ENCODE peak calls at places on chromosomes 1 and 21, in eight cellular contexts. C is MM.1S, W is mammary epithelial cell, H is uterus, J is aorta, L is testis, D is breast epithelium, K is brain microvascular endothelial cell. T is an unnamed sample.

GRCh38 chr21:45560106-45561021 is 18.1 kb upstream of the SLC19A1 start:
- DNase-seq in W (no peak), L (no peak), C (no peak), J (peak; percentile 57), K (no peak), H (no peak), D (peak; percentile 20), T (no peak)

GRCh38 chr1:219961684-219962083 is 33.3 kb upstream of the SLC30A10 start:
- DNase-seq in J (no peak), C (no peak), K (no peak), D (no peak), W (no peak), H (no peak), L (no peak), T (no peak)

GRCh38 chr1:243850013-243850367 is at the start of gene AKT3:
- DNase-seq in H (no peak), D (no peak), K (no peak), W (no peak), L (no peak), J (peak; percentile 93), C (no peak), T (no peak)

GRCh38 chr1:61670016-61670415 is 54.9 kb downstream of the TM2D1 start:
- DNase-seq in W (no peak), J (no peak), C (no peak), L (no peak), D (no peak), H (no peak), K (no peak), T (no peak)

GRCh38 chr1:177209357-177209756 is 38.6 kb downstream of the BRINP2 start:
- DNase-seq in W (peak; percentile 99), H (peak; percentile 36), D (peak; percentile 53), J (peak; percentile 81), K (peak; percentile 97), L (peak; percentile 73), C (no peak), T (no peak)

GRCh38 chr1:108862698-108863477 is 6.0 kb upstream of the AKNAD1 start:
- DNase-seq in D (no peak), H (no peak), C (no peak), J (no peak), W (no peak), K (no peak), L (no peak), T (no peak)

GRCh38 chr1:219041819-219042218 is 131.9 kb upstream of the LYPLAL1 start:
- DNase-seq in H (no peak), C (no peak), J (no peak), D (no peak), W (peak; percentile 9), L (peak; percentile 63), K (peak; percentile 92), T (no peak)

GRCh38 chr1:208267896-208268295 is 23.7 kb upstream of the PLXNA2 start:
- DNase-seq in K (no peak), D (no peak), C (no peak), J (no peak), W (no peak), H (no peak), L (no peak), T (no peak)

GRCh38 chr1:221316491-221317056 is 425.3 kb downstream of the DUSP10 start:
- DNase-seq in C (no peak), K (no peak), H (no peak), D (no peak), L (no peak), J (no peak), W (no peak), T (no peak)

GRCh38 chr21:45377866-45378257 is 27.1 kb upstream of the COL18A1 start:
- DNase-seq in C (no peak), J (peak; percentile 14), L (no peak), D (peak; percentile 17), K (no peak), H (peak; percentile 2), W (no peak), T (no peak)

GRCh38 chr1:32774464-32774808 is 42.7 kb downstream of the YARS1 start:
- DNase-seq in W (no peak), J (no peak), H (no peak), L (no peak), D (no peak), C (no peak), K (no peak), T (no peak)

GRCh38 chr1:23019094-23019850 is at the start of gene KDM1A:
- DNase-seq in D (peak; percentile 97), H (peak; percentile 97), C (peak; percentile 99), L (peak; percentile 99), J (peak; percentile 99), K (peak; percentile 98), W (peak; percentile 97), T (peak; percentile 92)

GRCh38 chr1:172638885-172639831 is 19.7 kb upstream of the FASLG start:
- DNase-seq in W (peak; percentile 97), L (no peak), C (no peak), D (no peak), J (no peak), H (no peak), K (peak; percentile 94), T (peak; percentile 59)

GRCh38 chr1:209051598-209051997 is 531.9 kb upstream of the CAMK1G start:
- DNase-seq in L (no peak), C (no peak), H (no peak), W (peak; percentile 68), D (no peak), J (no peak), K (no peak), T (no peak)

GRCh38 chr1:53526451-53527101 is 67.4 kb downstream of the DMRTB1 start:
- DNase-seq in J (peak; percentile 90), C (no peak), D (peak; percentile 63), K (peak; percentile 77), L (peak; percentile 72), H (peak; percentile 39), W (no peak), T (no peak)

GRCh38 chr1:3174487-3175247 is 105.7 kb downstream of the PRDM16 start:
- DNase-seq in K (no peak), C (no peak), D (peak; percentile 81), W (no peak), H (peak; percentile 56), L (peak; percentile 67), J (peak; percentile 92), T (no peak)

GRCh38 chr1:67921725-67922489 is 88.6 kb upstream of the GNG12 start:
- DNase-seq in C (no peak), D (no peak), L (no peak), H (no peak), W (peak; percentile 95), J (no peak), K (no peak), T (no peak)

DNA sequence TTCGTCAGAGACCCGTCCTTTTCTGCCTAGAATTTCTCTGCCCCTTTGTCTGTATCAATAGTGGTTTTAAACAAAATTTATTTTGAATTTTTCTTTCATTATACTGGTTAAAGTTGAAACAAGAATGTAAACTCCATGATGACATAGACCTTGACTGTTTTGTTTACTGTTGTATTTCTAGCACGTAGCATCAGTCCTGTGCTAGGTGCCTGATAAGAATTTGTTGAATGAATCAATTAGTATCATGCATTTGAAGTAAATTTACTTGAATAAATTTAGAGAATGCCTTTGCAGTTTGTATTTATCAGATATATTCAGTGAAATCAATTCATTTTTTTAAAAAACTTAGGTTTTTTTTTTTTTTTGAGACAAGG is 69.9 kb downstream of the EPB41 start:
- DNase-seq in J (no peak), C (no peak), D (no peak), H (no peak), L (no peak), K (no peak), W (no peak), T (no peak)
- H3K27ac ChIP-seq in J (no peak overlapping the region), C (no peak overlapping the region), D (no peak overlapping the region), H (no peak overlapping the region), L (no peak overlapping the region), K (no peak overlapping the region), W (no peak overlapping the region), T (no peak overlapping the region)

DNA sequence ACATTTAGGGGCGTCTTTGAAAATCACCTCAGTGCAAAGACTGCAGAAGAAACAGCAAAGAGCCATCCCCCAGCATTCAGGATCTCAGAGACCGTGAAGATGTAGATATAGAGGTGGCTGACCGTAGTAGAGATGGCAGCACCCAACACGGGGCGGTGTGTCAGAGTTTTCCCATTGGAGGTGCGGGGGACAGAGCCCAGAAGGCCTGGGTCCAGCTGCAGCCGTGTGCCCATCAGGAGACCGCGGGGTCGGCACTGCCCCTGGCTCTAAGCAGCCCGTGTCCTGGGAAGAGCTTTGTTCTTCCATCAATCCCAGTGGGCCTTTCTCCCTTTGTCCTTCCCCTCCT is 1.1 kb downstream of the GABRD start:
- DNase-seq in J (no peak), K (no peak), W (no peak), L (no peak), C (no peak), D (no peak), H (no peak), T (no peak)
- H3K27me3 ChIP-seq in J (peaks cover 2% of the 10 kb centered on the region), K (peaks cover 42% of the 10 kb centered on the region), W (peaks cover 23% of the 10 kb centered on the region), L (no peaks in the 10 kb centered on the region), C (peaks cover 95% of the 10 kb centered on the region), D (peaks cover 59% of the 10 kb centered on the region), H (peaks cover 33% of the 10 kb centered on the region), T (peaks cover 60% of the 10 kb centered on the region)

GRCh38 chr1:113247355-113247754 is 143.0 kb upstream of the MAGI3 start:
- DNase-seq in D (no peak), H (no peak), W (peak; percentile 17), L (no peak), K (no peak), C (no peak), J (no peak), T (no peak)
- H3K27ac ChIP-seq in D (no peak overlapping the region), H (no peak overlapping the region), W (no peak overlapping the region), L (no peak overlapping the region), K (no peak overlapping the region), C (no peak overlapping the region), J (no peak overlapping the region), T (no peak overlapping the region)

GRCh38 chr1:217134857-217135568 is 411.8 kb upstream of the ESRRG start:
- DNase-seq in K (no peak), W (peak; percentile 38), D (no peak), L (no peak), H (no peak), J (no peak), C (peak; percentile 16), T (no peak)

GRCh38 chr1:217135987-217136894 is 413.0 kb upstream of the ESRRG start:
- DNase-seq in H (no peak), W (no peak), J (no peak), C (no peak), L (no peak), K (no peak), D (no peak), T (no peak)

GRCh38 chr1:217133958-217134856 is 411.0 kb upstream of the ESRRG start:
- DNase-seq in H (no peak), J (no peak), D (no peak), C (no peak), L (no peak), W (no peak), K (no peak), T (no peak)

GRCh38 chr1:217136895-217137205 is 413.6 kb upstream of the ESRRG start:
- DNase-seq in C (no peak), L (no peak), W (no peak), K (no peak), H (no peak), J (no peak), D (no peak), T (no peak)

DNA sequence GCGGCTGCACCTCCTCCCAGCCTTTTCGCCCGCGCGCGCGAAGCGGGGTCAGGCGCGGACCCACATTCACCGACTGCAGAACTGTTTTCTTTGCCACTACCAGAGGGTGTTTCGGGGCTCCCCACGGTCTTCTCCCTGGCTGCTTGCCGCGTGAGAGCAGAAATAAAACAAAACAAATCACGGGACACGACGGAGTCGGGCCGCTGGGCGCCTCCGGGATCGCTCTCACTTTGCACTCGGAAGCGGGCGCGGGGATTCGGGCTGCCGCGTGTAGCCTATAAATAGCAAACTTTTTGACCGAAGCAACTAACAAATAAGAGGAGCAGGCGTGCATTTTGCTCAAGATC is 412.3 kb upstream of the ESRRG start:
- DNase-seq in L (no peak), W (peak; percentile 20), H (no peak), K (no peak), C (peak; percentile 20), D (no peak), J (no peak), T (no peak)
- H3K27me3 ChIP-seq in L (no peaks in the 10 kb centered on the region), W (peaks cover 29% of the 10 kb centered on the region), H (peaks cover 26% of the 10 kb centered on the region), K (peaks cover 75% of the 10 kb centered on the region), C (peaks cover 8% of the 10 kb centered on the region), D (peaks cover 36% of the 10 kb centered on the region), J (peaks cover 2% of the 10 kb centered on the region), T (peaks cover 78% of the 10 kb centered on the region)